ENCODE peak calls at places on chromosomes 5 and 9, in four cellular contexts. D is uterus, U is heart left ventricle, L is IMR-90. O is an unnamed sample. For H3K4me1, the result is how much of the 10 kb centered on the place peaks cover.

GRCh38 chr5:179700401-179700918 is 1.7 kb downstream of the CANX start:
- DNase-seq in U (no peak), D (no peak), L (peak), O (no peak)

GRCh38 chr5:169637085-169637855 is at the start of gene DOCK2:
- DNase-seq in L (no peak), U (peak), D (no peak), O (no peak)

GRCh38 chr5:128537306-128537998 is 593 bp downstream of the FBN2 start:
- DNase-seq in D (peak), L (peak), U (peak), O (no peak)

GRCh38 chr9:133935328-133936040 is 56.6 kb downstream of the VAV2 start:
- DNase-seq in D (peak), U (peak), L (peak), O (no peak)

GRCh38 chr9:134040831-134041648 is 15.8 kb downstream of the BRD3OS start:
- DNase-seq in U (peak), L (no peak), D (no peak), O (no peak)

GRCh38 chr5:28542968-28543367 is 1504.6 kb upstream of the CDH9 start:
- DNase-seq in U (no peak), D (no peak), L (peak), O (no peak)

GRCh38 chr5:64637837-64638443 is 52.4 kb upstream of the SHISAL2B start:
- DNase-seq in L (no peak), U (no peak), D (no peak), O (no peak)

GRCh38 chr9:101508203-101508602 is 25.4 kb upstream of the RNF20 start:
- DNase-seq in U (no peak), L (peak), D (no peak), O (no peak)

GRCh38 chr9:137313956-137314560 is 12.0 kb upstream of the NRARP start:
- DNase-seq in U (no peak), L (no peak), D (no peak), O (no peak)

GRCh38 chr5:141848771-141849370 is 29.3 kb downstream of the PCDH1 start:
- DNase-seq in D (peak), U (peak), L (peak), O (no peak)

GRCh38 chr5:177373806-177374205 is 10.4 kb upstream of the SLC34A1 start:
- DNase-seq in L (no peak), U (no peak), D (no peak), O (no peak)

GRCh38 chr5:177377851-177378776 is 6.1 kb upstream of the SLC34A1 start:
- DNase-seq in L (no peak), U (no peak), D (no peak), O (no peak)

GRCh38 chr5:177374211-177374610 is 10.0 kb upstream of the SLC34A1 start:
- DNase-seq in D (no peak), L (no peak), U (no peak), O (no peak)

GRCh38 chr5:177378884-177379883 is 5.0 kb upstream of the SLC34A1 start:
- DNase-seq in D (no peak), L (peak), U (no peak), O (no peak)

DNA sequence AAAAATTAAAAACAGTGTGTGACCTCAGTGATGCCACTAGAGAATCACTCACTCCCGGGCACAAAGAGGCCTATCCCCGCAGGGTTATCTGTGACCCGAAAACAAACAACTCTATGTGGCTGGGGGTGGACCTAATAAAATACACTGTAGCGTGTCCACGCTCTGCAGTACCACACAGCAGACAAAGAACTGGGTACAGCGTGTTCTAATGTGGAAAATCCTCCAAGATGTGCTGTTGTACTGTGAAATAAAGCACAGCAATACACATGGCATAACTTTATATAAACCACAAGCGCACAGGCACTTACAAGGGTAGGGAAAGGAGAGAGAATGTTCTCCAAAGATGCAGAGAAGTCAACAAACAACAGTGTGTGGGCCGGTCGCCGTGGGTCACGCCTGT is 8.1 kb upstream of the SLC34A1 start:
- DNase-seq in U (no peak), D (no peak), L (no peak), O (no peak)
- TF ChIP-seq CTCF in U (no peak), D (no peak), L (no peak), O (no peak)

GRCh38 chr5:158701406-158702177 is 398.1 kb downstream of the EBF1 start:
- DNase-seq in U (no peak), L (no peak), D (no peak), O (no peak)
- H3K4me1 ChIP-seq in U (under half), L (under half), D (under half), O (under half)

GRCh38 chr9:107870221-107870620 is 380.7 kb upstream of the KLF4 start:
- DNase-seq in D (no peak), L (no peak), U (no peak), O (no peak)

GRCh38 chr9:107870927-107871720 is 381.6 kb upstream of the KLF4 start:
- DNase-seq in D (no peak), U (no peak), L (no peak), O (no peak)

GRCh38 chr9:107874137-107874536 is 384.6 kb upstream of the KLF4 start:
- DNase-seq in L (no peak), D (no peak), U (no peak), O (no peak)

GRCh38 chr9:107874591-107875374 is 385.2 kb upstream of the KLF4 start:
- DNase-seq in L (no peak), D (no peak), U (no peak), O (no peak)

GRCh38 chr9:107872457-107873192 is 383.1 kb upstream of the KLF4 start:
- DNase-seq in U (no peak), D (no peak), L (no peak), O (no peak)
- TF ChIP-seq CTCF in U (no peak), D (no peak), L (no peak), O (no peak)

GRCh38 chr5:10591946-10592345 is 28.1 kb downstream of the ANKRD33B start:
- DNase-seq in U (no peak), L (no peak), D (no peak), O (no peak)
- H3K4me1 ChIP-seq in U (under half), L (under half), D (under half), O (under half)

GRCh38 chr5:173395257-173395932 is 67.2 kb upstream of the STC2 start:
- DNase-seq in L (peak), D (no peak), U (peak), O (no peak)
- TF ChIP-seq CTCF in L (peak), D (no peak), U (peak), O (peak)

DNA sequence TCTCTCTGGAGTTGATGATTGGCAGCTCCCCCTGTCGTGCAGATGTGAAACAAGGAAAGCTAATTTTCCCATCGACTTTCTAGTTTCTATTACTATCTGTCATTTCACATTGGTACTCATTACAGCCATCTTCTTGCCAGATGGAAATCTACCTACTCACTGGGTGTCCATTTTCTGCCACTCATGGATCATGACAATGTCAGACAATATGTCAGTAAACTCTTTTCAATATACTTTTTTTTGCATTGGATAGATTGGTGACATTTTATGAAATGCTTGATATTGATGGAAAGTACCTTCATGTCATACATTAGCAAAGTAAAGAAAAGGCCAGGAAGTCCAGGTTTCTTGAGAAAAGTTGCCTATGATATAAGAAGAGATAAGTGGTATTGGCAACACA is 223.4 kb downstream of the KCTD16 start:
- DNase-seq in D (no peak), U (no peak), L (no peak), O (no peak)
- H3K4me1 ChIP-seq in D (under half), U (under half), L (under half), O (under half)